ENCODE peak calls at places on chromosomes 13 and 19, in four cellular contexts. One of them, this sample, is unnamed.
A peak's percentile ranks its signal among the peaks of the same experiment; 100 is the strongest.

GRCh38 chr19:17946965-17947784 is 14.4 kb downstream of the CCDC124 start:
- DNase-seq in left lung: peak; percentile 75
- DNase-seq in ELF-1: no peak
- DNase-seq in endodermal cell: no peak
- DNase-seq in this sample: no peak

GRCh38 chr13:89865331-89865833 is 1482.1 kb upstream of the MIR17HG start:
- DNase-seq in left lung: no peak
- DNase-seq in ELF-1: no peak
- DNase-seq in endodermal cell: no peak
- DNase-seq in this sample: no peak

GRCh38 chr19:5934779-5935472 is 20.9 kb downstream of the CAPS start:
- DNase-seq in left lung: peak; percentile 65
- DNase-seq in ELF-1: peak; percentile 51
- DNase-seq in endodermal cell: no peak
- DNase-seq in this sample: no peak

GRCh38 chr19:15259900-15260299 is 27.7 kb upstream of the EPHX3 start:
- DNase-seq in left lung: peak; percentile 45
- DNase-seq in ELF-1: no peak
- DNase-seq in endodermal cell: no peak
- DNase-seq in this sample: no peak

GRCh38 chr13:24616514-24616913 is 63.7 kb upstream of the ATP12A start:
- DNase-seq in left lung: no peak
- DNase-seq in ELF-1: no peak
- DNase-seq in endodermal cell: no peak
- DNase-seq in this sample: no peak

GRCh38 chr19:33795370-33796163 is 1.1 kb upstream of the KCTD15 start:
- DNase-seq in left lung: peak; percentile 94
- DNase-seq in ELF-1: peak; percentile 96
- DNase-seq in endodermal cell: peak; percentile 95
- DNase-seq in this sample: peak; percentile 94

GRCh38 chr13:28000567-28000966 is 12.1 kb upstream of the URAD start:
- DNase-seq in left lung: no peak
- DNase-seq in ELF-1: peak; percentile 81
- DNase-seq in endodermal cell: peak; percentile 86
- DNase-seq in this sample: peak; percentile 78

GRCh38 chr19:53772943-53773342 is 51.2 kb downstream of the NLRP12 start:
- DNase-seq in left lung: no peak
- DNase-seq in ELF-1: peak; percentile 67
- DNase-seq in endodermal cell: peak; percentile 93
- DNase-seq in this sample: no peak

GRCh38 chr13:78436311-78436710 is 167.0 kb downstream of the POU4F1 start:
- DNase-seq in left lung: no peak
- DNase-seq in ELF-1: no peak
- DNase-seq in endodermal cell: no peak
- DNase-seq in this sample: no peak

GRCh38 chr19:15810335-15810734 is 5.1 kb downstream of the OR10H1 start:
- DNase-seq in left lung: no peak
- DNase-seq in ELF-1: no peak
- DNase-seq in endodermal cell: no peak
- DNase-seq in this sample: no peak

GRCh38 chr13:106132216-106132615 is 403.2 kb downstream of the EFNB2 start:
- DNase-seq in left lung: no peak
- DNase-seq in ELF-1: no peak
- DNase-seq in endodermal cell: no peak
- DNase-seq in this sample: no peak

GRCh38 chr13:40665754-40666057 is 735 bp downstream of the FOXO1 start:
- DNase-seq in left lung: no peak
- DNase-seq in ELF-1: no peak
- DNase-seq in endodermal cell: no peak
- DNase-seq in this sample: no peak

GRCh38 chr19:51891193-51891747 is 3.5 kb upstream of the ZNF577 start:
- DNase-seq in left lung: no peak
- DNase-seq in ELF-1: peak; percentile 37
- DNase-seq in endodermal cell: no peak
- DNase-seq in this sample: no peak

GRCh38 chr13:66586489-66586888 is 643.6 kb downstream of the PCDH9 start:
- DNase-seq in left lung: no peak
- DNase-seq in ELF-1: no peak
- DNase-seq in endodermal cell: no peak
- DNase-seq in this sample: no peak

GRCh38 chr13:59780058-59780457 is 383.7 kb downstream of the DIAPH3 start:
- DNase-seq in left lung: no peak
- DNase-seq in ELF-1: no peak
- DNase-seq in endodermal cell: no peak
- DNase-seq in this sample: no peak

GRCh38 chr19:16205205-16206045 is 7.7 kb downstream of the AP1M1 start:
- DNase-seq in left lung: no peak
- DNase-seq in ELF-1: no peak
- DNase-seq in endodermal cell: no peak
- DNase-seq in this sample: no peak

GRCh38 chr13:34076319-34076718 is 258.4 kb downstream of the RFC3 start:
- DNase-seq in left lung: no peak
- DNase-seq in ELF-1: no peak
- DNase-seq in endodermal cell: no peak
- DNase-seq in this sample: no peak

GRCh38 chr19:17470204-17470841 is at the start of gene SLC27A1:
- DNase-seq in left lung: peak; percentile 97
- DNase-seq in ELF-1: peak; percentile 99
- DNase-seq in endodermal cell: peak; percentile 100
- DNase-seq in this sample: peak; percentile 100

GRCh38 chr13:46964789-46965527 is 68.1 kb upstream of the HTR2A start:
- DNase-seq in left lung: no peak
- DNase-seq in ELF-1: no peak
- DNase-seq in endodermal cell: no peak
- DNase-seq in this sample: no peak

GRCh38 chr13:60655268-60655667 is 258.2 kb downstream of the TDRD3 start:
- DNase-seq in left lung: no peak
- DNase-seq in ELF-1: no peak
- DNase-seq in endodermal cell: no peak
- DNase-seq in this sample: no peak

GRCh38 chr19:11982526-11982925 is 17.7 kb downstream of the ZNF763 start:
- DNase-seq in left lung: no peak
- DNase-seq in ELF-1: no peak
- DNase-seq in endodermal cell: no peak
- DNase-seq in this sample: no peak

GRCh38 chr13:23899555-23899954 is 2.3 kb upstream of the C1QTNF9B start:
- DNase-seq in left lung: no peak
- DNase-seq in ELF-1: no peak
- DNase-seq in endodermal cell: no peak
- DNase-seq in this sample: no peak

GRCh38 chr19:49915271-49915670 is 13.7 kb upstream of the ATF5 start:
- DNase-seq in left lung: no peak
- DNase-seq in ELF-1: no peak
- DNase-seq in endodermal cell: no peak
- DNase-seq in this sample: no peak

GRCh38 chr19:45153339-45154063 is 7.3 kb downstream of the NKPD1 start:
- DNase-seq in left lung: no peak
- DNase-seq in ELF-1: peak; percentile 79
- DNase-seq in endodermal cell: peak; percentile 84
- DNase-seq in this sample: no peak

GRCh38 chr19:41424335-41425173 is 2.6 kb downstream of the B3GNT8 start:
- DNase-seq in left lung: no peak
- DNase-seq in ELF-1: no peak
- DNase-seq in endodermal cell: no peak
- DNase-seq in this sample: no peak

GRCh38 chr13:110298566-110299321 is 8.2 kb downstream of the COL4A1 start:
- DNase-seq in left lung: no peak
- DNase-seq in ELF-1: peak; percentile 63
- DNase-seq in endodermal cell: peak; percentile 76
- DNase-seq in this sample: no peak

GRCh38 chr13:94031609-94032008 is 447.9 kb downstream of the DCT start:
- DNase-seq in left lung: no peak
- DNase-seq in ELF-1: no peak
- DNase-seq in endodermal cell: no peak
- DNase-seq in this sample: no peak

GRCh38 chr19:38250821-38251563 is 5.2 kb downstream of the PPP1R14A start:
- DNase-seq in left lung: peak; percentile 83
- DNase-seq in ELF-1: no peak
- DNase-seq in endodermal cell: peak; percentile 71
- DNase-seq in this sample: no peak

GRCh38 chr13:35857769-35858168 is 273.4 kb downstream of the DCLK1 start:
- DNase-seq in left lung: no peak
- DNase-seq in ELF-1: peak; percentile 68
- DNase-seq in endodermal cell: peak; percentile 87
- DNase-seq in this sample: no peak

GRCh38 chr13:51380269-51380668 is 40.8 kb downstream of the SERPINE3 start:
- DNase-seq in left lung: no peak
- DNase-seq in ELF-1: no peak
- DNase-seq in endodermal cell: no peak
- DNase-seq in this sample: no peak

GRCh38 chr13:100552755-100553154 is 35.8 kb downstream of the GGACT start:
- DNase-seq in left lung: no peak
- DNase-seq in ELF-1: no peak
- DNase-seq in endodermal cell: no peak
- DNase-seq in this sample: no peak

GRCh38 chr13:48496796-48497195 is 36.1 kb downstream of the RCBTB2 start:
- DNase-seq in left lung: no peak
- DNase-seq in ELF-1: no peak
- DNase-seq in endodermal cell: no peak
- DNase-seq in this sample: no peak

GRCh38 chr19:1848399-1849131 is at the start of gene REXO1:
- DNase-seq in left lung: peak; percentile 96
- DNase-seq in ELF-1: peak; percentile 99
- DNase-seq in endodermal cell: peak; percentile 99
- DNase-seq in this sample: peak; percentile 99

GRCh38 chr13:30968734-30969335 is 36.4 kb downstream of the TEX26 start:
- DNase-seq in left lung: no peak
- DNase-seq in ELF-1: no peak
- DNase-seq in endodermal cell: no peak
- DNase-seq in this sample: no peak

GRCh38 chr19:28534740-28535351 is 678.1 kb downstream of the UQCRFS1 start:
- DNase-seq in left lung: no peak
- DNase-seq in ELF-1: no peak
- DNase-seq in endodermal cell: no peak
- DNase-seq in this sample: no peak

GRCh38 chr13:112928958-112929777 is 39.8 kb upstream of the MCF2L start:
- DNase-seq in left lung: no peak
- DNase-seq in ELF-1: no peak
- DNase-seq in endodermal cell: no peak
- DNase-seq in this sample: peak; percentile 85

GRCh38 chr13:101455863-101456262 is 3.4 kb downstream of the ITGBL1 start:
- DNase-seq in left lung: no peak
- DNase-seq in ELF-1: no peak
- DNase-seq in endodermal cell: no peak
- DNase-seq in this sample: no peak

GRCh38 chr19:53785196-53785889 is 38.8 kb downstream of the NLRP12 start:
- DNase-seq in left lung: peak; percentile 1
- DNase-seq in ELF-1: peak; percentile 69
- DNase-seq in endodermal cell: no peak
- DNase-seq in this sample: no peak

GRCh38 chr13:101706651-101707050 is 254.2 kb downstream of the ITGBL1 start:
- DNase-seq in left lung: no peak
- DNase-seq in ELF-1: no peak
- DNase-seq in endodermal cell: no peak
- DNase-seq in this sample: peak; percentile 62

GRCh38 chr19:42111384-42111783 is 20.9 kb downstream of the POU2F2 start:
- DNase-seq in left lung: no peak
- DNase-seq in ELF-1: no peak
- DNase-seq in endodermal cell: no peak
- DNase-seq in this sample: no peak